ENCODE peak calls at places on chromosomes 5 and 9, in five cellular contexts. One of them, this sample, is unnamed.
A peak's percentile ranks its signal among the peaks of the same experiment; 100 is the strongest.

GRCh38 chr9:126025973-126026372 is 278.8 kb downstream of the PBX3 start:
- DNase-seq in cardiac fibroblast: no peak
- DNase-seq in WTC11: no peak
- DNase-seq in mesothelial cell of epicardium: no peak
- DNase-seq in foreskin fibroblast: no peak
- DNase-seq in this sample: no peak

GRCh38 chr9:112858625-112859147 is 32.0 kb downstream of the SLC46A2 start:
- DNase-seq in cardiac fibroblast: no peak
- DNase-seq in WTC11: no peak
- DNase-seq in mesothelial cell of epicardium: no peak
- DNase-seq in foreskin fibroblast: no peak
- DNase-seq in this sample: peak; percentile 53

GRCh38 chr5:65205016-65205415 is 276.7 kb downstream of the ADAMTS6 start:
- DNase-seq in cardiac fibroblast: peak; percentile 75
- DNase-seq in WTC11: no peak
- DNase-seq in mesothelial cell of epicardium: no peak
- DNase-seq in foreskin fibroblast: no peak
- DNase-seq in this sample: no peak

GRCh38 chr9:114412057-114412683 is 24.4 kb upstream of the AKNA start:
- DNase-seq in cardiac fibroblast: no peak
- DNase-seq in WTC11: no peak
- DNase-seq in mesothelial cell of epicardium: no peak
- DNase-seq in foreskin fibroblast: no peak
- DNase-seq in this sample: no peak

GRCh38 chr9:92617951-92618510 is 51.9 kb downstream of the IPPK start:
- DNase-seq in cardiac fibroblast: no peak
- DNase-seq in WTC11: no peak
- DNase-seq in mesothelial cell of epicardium: no peak
- DNase-seq in foreskin fibroblast: no peak
- DNase-seq in this sample: no peak

GRCh38 chr5:78476795-78477194 is 116.4 kb downstream of the SCAMP1 start:
- DNase-seq in cardiac fibroblast: no peak
- DNase-seq in WTC11: no peak
- DNase-seq in mesothelial cell of epicardium: no peak
- DNase-seq in foreskin fibroblast: no peak
- DNase-seq in this sample: no peak

GRCh38 chr9:68755752-68756151 is 50.7 kb downstream of the PIP5K1B start:
- DNase-seq in cardiac fibroblast: no peak
- DNase-seq in WTC11: no peak
- DNase-seq in mesothelial cell of epicardium: no peak
- DNase-seq in foreskin fibroblast: no peak
- DNase-seq in this sample: no peak

GRCh38 chr5:73963021-73963420 is 337.0 kb downstream of the ARHGEF28 start:
- DNase-seq in cardiac fibroblast: peak; percentile 55
- DNase-seq in WTC11: no peak
- DNase-seq in mesothelial cell of epicardium: no peak
- DNase-seq in foreskin fibroblast: no peak
- DNase-seq in this sample: no peak

GRCh38 chr9:38026021-38026809 is 42.8 kb downstream of the SHB start:
- DNase-seq in cardiac fibroblast: peak; percentile 97
- DNase-seq in WTC11: no peak
- DNase-seq in mesothelial cell of epicardium: no peak
- DNase-seq in foreskin fibroblast: peak; percentile 98
- DNase-seq in this sample: no peak

GRCh38 chr9:16475996-16476395 is 394.5 kb downstream of the BNC2 start:
- DNase-seq in cardiac fibroblast: peak; percentile 45
- DNase-seq in WTC11: no peak
- DNase-seq in mesothelial cell of epicardium: no peak
- DNase-seq in foreskin fibroblast: no peak
- DNase-seq in this sample: no peak

GRCh38 chr9:131744171-131744714 is 4.4 kb upstream of the RAPGEF1 start:
- DNase-seq in cardiac fibroblast: peak; percentile 28
- DNase-seq in WTC11: no peak
- DNase-seq in mesothelial cell of epicardium: no peak
- DNase-seq in foreskin fibroblast: no peak
- DNase-seq in this sample: peak; percentile 79

GRCh38 chr5:180365829-180366228 is 12.7 kb upstream of the GFPT2 start:
- DNase-seq in cardiac fibroblast: no peak
- DNase-seq in WTC11: no peak
- DNase-seq in mesothelial cell of epicardium: no peak
- DNase-seq in foreskin fibroblast: no peak
- DNase-seq in this sample: no peak

GRCh38 chr5:135059000-135059923 is 25.2 kb upstream of the PITX1 start:
- DNase-seq in cardiac fibroblast: no peak
- DNase-seq in WTC11: no peak
- DNase-seq in mesothelial cell of epicardium: no peak
- DNase-seq in foreskin fibroblast: no peak
- DNase-seq in this sample: no peak

GRCh38 chr9:81372628-81373191 is 316.6 kb downstream of the TLE1 start:
- DNase-seq in cardiac fibroblast: peak; percentile 49
- DNase-seq in WTC11: no peak
- DNase-seq in mesothelial cell of epicardium: no peak
- DNase-seq in foreskin fibroblast: no peak
- DNase-seq in this sample: no peak

GRCh38 chr5:128216860-128217531 is 133.4 kb downstream of the SLC12A2 start:
- DNase-seq in cardiac fibroblast: peak; percentile 56
- DNase-seq in WTC11: no peak
- DNase-seq in mesothelial cell of epicardium: no peak
- DNase-seq in foreskin fibroblast: peak; percentile 56
- DNase-seq in this sample: no peak

GRCh38 chr5:156515121-156515520 is 188.2 kb downstream of the SGCD start:
- DNase-seq in cardiac fibroblast: no peak
- DNase-seq in WTC11: no peak
- DNase-seq in mesothelial cell of epicardium: no peak
- DNase-seq in foreskin fibroblast: no peak
- DNase-seq in this sample: no peak

GRCh38 chr9:7536310-7536939 is 263.2 kb downstream of the DMAC1 start:
- DNase-seq in cardiac fibroblast: peak; percentile 64
- DNase-seq in WTC11: peak; percentile 64
- DNase-seq in mesothelial cell of epicardium: no peak
- DNase-seq in foreskin fibroblast: peak; percentile 5
- DNase-seq in this sample: peak; percentile 36

GRCh38 chr5:76016258-76016657 is 66.9 kb upstream of the SV2C start:
- DNase-seq in cardiac fibroblast: no peak
- DNase-seq in WTC11: peak; percentile 16
- DNase-seq in mesothelial cell of epicardium: no peak
- DNase-seq in foreskin fibroblast: no peak
- DNase-seq in this sample: no peak
- TF ChIP-seq CTCF in cardiac fibroblast: no peak
- TF ChIP-seq CTCF in WTC11: no peak
- TF ChIP-seq CTCF in mesothelial cell of epicardium: no peak
- TF ChIP-seq CTCF in foreskin fibroblast: no peak
- TF ChIP-seq CTCF in this sample: peak; percentile 31

GRCh38 chr5:8340739-8341344 is 471.9 kb downstream of the MTRR start:
- DNase-seq in cardiac fibroblast: peak; percentile 45
- DNase-seq in WTC11: no peak
- DNase-seq in mesothelial cell of epicardium: no peak
- DNase-seq in foreskin fibroblast: peak; percentile 11
- DNase-seq in this sample: peak; percentile 3
- TF ChIP-seq CTCF in cardiac fibroblast: peak; percentile 49
- TF ChIP-seq CTCF in WTC11: peak; percentile 36
- TF ChIP-seq CTCF in mesothelial cell of epicardium: peak; percentile 32
- TF ChIP-seq CTCF in foreskin fibroblast: peak; percentile 53
- TF ChIP-seq CTCF in this sample: peak; percentile 69

GRCh38 chr9:34190996-34191892 is 12.4 kb downstream of the UBAP1 start:
- DNase-seq in cardiac fibroblast: peak; percentile 56
- DNase-seq in WTC11: no peak
- DNase-seq in mesothelial cell of epicardium: no peak
- DNase-seq in foreskin fibroblast: no peak
- DNase-seq in this sample: no peak
- TF ChIP-seq CTCF in cardiac fibroblast: peak; percentile 19
- TF ChIP-seq CTCF in WTC11: no peak
- TF ChIP-seq CTCF in mesothelial cell of epicardium: no peak
- TF ChIP-seq CTCF in foreskin fibroblast: peak; percentile 32
- TF ChIP-seq CTCF in this sample: peak; percentile 59

GRCh38 chr5:84080908-84081307 is 303.8 kb downstream of the EDIL3 start:
- DNase-seq in cardiac fibroblast: no peak
- DNase-seq in WTC11: no peak
- DNase-seq in mesothelial cell of epicardium: no peak
- DNase-seq in foreskin fibroblast: no peak
- DNase-seq in this sample: no peak
- TF ChIP-seq CTCF in cardiac fibroblast: no peak
- TF ChIP-seq CTCF in WTC11: no peak
- TF ChIP-seq CTCF in mesothelial cell of epicardium: no peak
- TF ChIP-seq CTCF in foreskin fibroblast: no peak
- TF ChIP-seq CTCF in this sample: no peak

GRCh38 chr9:128429505-128430086 is 8.9 kb downstream of the CERCAM start:
- DNase-seq in cardiac fibroblast: no peak
- DNase-seq in WTC11: no peak
- DNase-seq in mesothelial cell of epicardium: no peak
- DNase-seq in foreskin fibroblast: no peak
- DNase-seq in this sample: no peak
- TF ChIP-seq CTCF in cardiac fibroblast: no peak
- TF ChIP-seq CTCF in WTC11: no peak
- TF ChIP-seq CTCF in mesothelial cell of epicardium: no peak
- TF ChIP-seq CTCF in foreskin fibroblast: no peak
- TF ChIP-seq CTCF in this sample: no peak

GRCh38 chr5:93681432-93681831 is 60.0 kb downstream of the POU5F2 start:
- DNase-seq in cardiac fibroblast: peak; percentile 28
- DNase-seq in WTC11: no peak
- DNase-seq in mesothelial cell of epicardium: no peak
- DNase-seq in foreskin fibroblast: no peak
- DNase-seq in this sample: no peak
- TF ChIP-seq CTCF in cardiac fibroblast: peak; percentile 37
- TF ChIP-seq CTCF in WTC11: peak; percentile 34
- TF ChIP-seq CTCF in mesothelial cell of epicardium: peak; percentile 63
- TF ChIP-seq CTCF in foreskin fibroblast: peak; percentile 8
- TF ChIP-seq CTCF in this sample: peak; percentile 55

DNA sequence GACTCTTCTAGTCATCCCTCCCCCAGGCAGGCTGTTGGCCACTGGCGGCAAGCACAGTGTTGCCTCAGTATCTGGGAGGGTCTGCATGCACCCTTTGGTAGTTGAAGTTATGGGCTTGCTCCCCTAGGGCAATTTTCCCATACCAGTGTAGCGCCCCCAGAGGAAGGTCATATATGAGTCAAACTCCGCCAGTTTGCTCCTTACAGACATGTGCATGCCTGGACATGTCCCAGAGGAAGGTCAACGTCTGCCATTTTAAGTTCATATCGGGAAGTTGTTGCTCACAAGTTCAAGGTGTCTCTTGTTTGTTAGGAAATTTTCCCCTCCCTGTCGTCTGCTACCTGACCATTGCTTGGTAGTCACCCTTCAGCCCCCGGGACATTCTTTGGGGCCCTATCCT is 51.3 kb upstream of the MROH2B start:
- DNase-seq in cardiac fibroblast: no peak
- DNase-seq in WTC11: peak; percentile 18
- DNase-seq in mesothelial cell of epicardium: no peak
- DNase-seq in foreskin fibroblast: no peak
- DNase-seq in this sample: peak; percentile 7
- TF ChIP-seq CTCF in cardiac fibroblast: no peak
- TF ChIP-seq CTCF in WTC11: no peak
- TF ChIP-seq CTCF in mesothelial cell of epicardium: no peak
- TF ChIP-seq CTCF in foreskin fibroblast: no peak
- TF ChIP-seq CTCF in this sample: peak; percentile 64

DNA sequence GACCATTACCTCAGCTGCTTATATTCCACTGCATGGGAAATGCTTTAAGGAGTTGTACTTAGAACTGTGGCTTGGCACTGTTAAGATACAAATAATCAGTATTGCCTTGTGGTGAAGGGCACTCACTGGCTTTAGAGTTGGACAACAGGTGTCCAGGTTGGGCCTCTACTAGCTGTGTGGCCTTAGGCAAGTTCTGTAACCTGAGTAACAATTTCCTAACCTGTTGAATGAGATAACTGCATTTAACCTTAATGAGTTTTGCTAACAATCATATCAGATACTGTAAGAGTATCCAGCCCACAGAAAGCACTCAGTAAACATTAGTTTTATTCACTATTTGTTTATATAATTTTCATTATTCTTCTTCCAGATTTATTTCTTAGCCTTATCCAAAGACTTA is 17.2 kb upstream of the HK3 start:
- DNase-seq in cardiac fibroblast: no peak
- DNase-seq in WTC11: no peak
- DNase-seq in mesothelial cell of epicardium: no peak
- DNase-seq in foreskin fibroblast: no peak
- DNase-seq in this sample: no peak
- TF ChIP-seq CTCF in cardiac fibroblast: no peak
- TF ChIP-seq CTCF in WTC11: no peak
- TF ChIP-seq CTCF in mesothelial cell of epicardium: no peak
- TF ChIP-seq CTCF in foreskin fibroblast: no peak
- TF ChIP-seq CTCF in this sample: no peak